ENCODE peak calls at places on chromosomes 2 and 18, in six cellular contexts. X, D, B, C, A and W are unnamed samples.

GRCh38 chr2:241560181-241560882 is 1.8 kb downstream of the BOK start:
- DNase-seq in X (peak; percentile 49), D (no peak), B (no peak), C (no peak), A (no peak), W (no peak)

GRCh38 chr2:20540587-20541304 is 93.9 kb downstream of the RHOB start:
- DNase-seq in X (no peak), D (no peak), B (no peak), C (no peak), A (no peak), W (no peak)

GRCh38 chr2:46297546-46298271 is 502 bp downstream of the EPAS1 start:
- DNase-seq in X (peak; percentile 88), D (no peak), B (peak; percentile 69), C (no peak), A (peak; percentile 35), W (peak; percentile 12)

GRCh38 chr18:44968336-44968735 is 287.6 kb downstream of the SETBP1 start:
- DNase-seq in X (no peak), D (no peak), B (peak; percentile 68), C (no peak), A (no peak), W (no peak)

GRCh38 chr2:20642026-20642971 is 8.6 kb downstream of the HS1BP3 start:
- DNase-seq in X (peak; percentile 91), D (peak; percentile 61), B (peak; percentile 86), C (peak; percentile 23), A (peak; percentile 68), W (peak; percentile 81)

GRCh38 chr2:113337809-113338208 is 59.1 kb upstream of the PAX8 start:
- DNase-seq in X (no peak), D (no peak), B (no peak), C (no peak), A (no peak), W (peak; percentile 70)

GRCh38 chr2:203394519-203395227 is 66.5 kb downstream of the ABI2 start:
- DNase-seq in X (no peak), D (no peak), B (peak; percentile 60), C (no peak), A (no peak), W (no peak)

GRCh38 chr18:35714539-35714938 is 133.0 kb downstream of the GALNT1 start:
- DNase-seq in X (no peak), D (no peak), B (no peak), C (no peak), A (no peak), W (no peak)

GRCh38 chr2:201408931-201409330 is 42.3 kb downstream of the TRAK2 start:
- DNase-seq in X (no peak), D (no peak), B (no peak), C (no peak), A (no peak), W (no peak)

GRCh38 chr2:121650554-121650930 is 1.3 kb upstream of the CLASP1 start:
- DNase-seq in X (no peak), D (peak; percentile 15), B (no peak), C (peak; percentile 19), A (no peak), W (no peak)

GRCh38 chr2:152925540-152926448 is 207.4 kb downstream of the ARL6IP6 start:
- DNase-seq in X (peak; percentile 53), D (peak; percentile 6), B (peak; percentile 84), C (peak; percentile 8), A (peak; percentile 52), W (peak; percentile 66)

GRCh38 chr18:51540562-51540961 is 343.1 kb upstream of the MEX3C start:
- DNase-seq in X (no peak), D (no peak), B (no peak), C (no peak), A (no peak), W (no peak)

GRCh38 chr18:26190506-26190905 is 35.7 kb upstream of the TAF4B start:
- DNase-seq in X (no peak), D (no peak), B (no peak), C (no peak), A (peak; percentile 81), W (no peak)

GRCh38 chr2:225207471-225207870 is 165.2 kb upstream of the DOCK10 start:
- DNase-seq in X (no peak), D (no peak), B (no peak), C (no peak), A (no peak), W (no peak)

GRCh38 chr2:234528410-234529150 is 31.7 kb upstream of the ARL4C start:
- DNase-seq in X (no peak), D (no peak), B (no peak), C (no peak), A (no peak), W (no peak)

GRCh38 chr2:232532406-232532805 is 6.4 kb downstream of the CHRND start:
- DNase-seq in X (peak; percentile 48), D (no peak), B (no peak), C (no peak), A (no peak), W (no peak)

GRCh38 chr2:47221039-47221438 is 65.9 kb upstream of the STPG4 start:
- DNase-seq in X (no peak), D (peak; percentile 42), B (no peak), C (peak; percentile 91), A (no peak), W (no peak)

GRCh38 chr18:63992751-63993150 is 22.9 kb downstream of the SERPINB8 start:
- DNase-seq in X (no peak), D (no peak), B (no peak), C (no peak), A (peak; percentile 85), W (no peak)

GRCh38 chr2:167187910-167188595 is 299.8 kb downstream of the XIRP2 start:
- DNase-seq in X (no peak), D (no peak), B (no peak), C (no peak), A (no peak), W (no peak)

GRCh38 chr2:8061219-8061618 is 620.6 kb upstream of the ID2 start:
- DNase-seq in X (no peak), D (no peak), B (no peak), C (no peak), A (no peak), W (no peak)

GRCh38 chr2:98806266-98806697 is 75.3 kb upstream of the MGAT4A start:
- DNase-seq in X (peak; percentile 88), D (peak; percentile 11), B (peak; percentile 78), C (peak; percentile 4), A (no peak), W (peak; percentile 41)

GRCh38 chr18:63063171-63063570 is 256.4 kb downstream of the BCL2 start:
- DNase-seq in X (no peak), D (no peak), B (no peak), C (peak; percentile 40), A (no peak), W (no peak)

GRCh38 chr2:227849906-227850305 is 21.5 kb upstream of the DAW1 start:
- DNase-seq in X (no peak), D (no peak), B (no peak), C (peak; percentile 71), A (no peak), W (no peak)

GRCh38 chr2:54838585-54839035 is 115.1 kb downstream of the EML6 start:
- DNase-seq in X (peak; percentile 68), D (peak; percentile 77), B (peak; percentile 70), C (peak; percentile 33), A (peak; percentile 69), W (peak; percentile 76)

GRCh38 chr18:66136039-66136438 is 385.2 kb downstream of the CDH7 start:
- DNase-seq in X (no peak), D (no peak), B (no peak), C (peak; percentile 32), A (no peak), W (no peak)

GRCh38 chr2:223465793-223466192 is 136.4 kb downstream of the SCG2 start:
- DNase-seq in X (peak; percentile 82), D (peak; percentile 99), B (peak; percentile 57), C (peak; percentile 98), A (no peak), W (peak; percentile 71)

GRCh38 chr2:77404189-77404588 is 118.0 kb downstream of the LRRTM4 start:
- DNase-seq in X (no peak), D (no peak), B (no peak), C (no peak), A (no peak), W (no peak)

GRCh38 chr2:241095594-241096290 is 6.3 kb downstream of the MTERF4 start:
- DNase-seq in X (no peak), D (no peak), B (peak; percentile 13), C (no peak), A (peak; percentile 34), W (no peak)

GRCh38 chr2:234403074-234403473 is 93.8 kb downstream of the ARL4C start:
- DNase-seq in X (no peak), D (no peak), B (no peak), C (peak; percentile 62), A (no peak), W (no peak)

GRCh38 chr18:57854726-57855125 is 51.6 kb upstream of the ATP8B1 start:
- DNase-seq in X (no peak), D (no peak), B (no peak), C (peak; percentile 63), A (no peak), W (no peak)

GRCh38 chr18:5196253-5197031 is 615 bp downstream of the AKAIN1 start:
- DNase-seq in X (no peak), D (no peak), B (no peak), C (no peak), A (no peak), W (peak; percentile 19)

GRCh38 chr2:57510704-57511103 is 535.9 kb upstream of the VRK2 start:
- DNase-seq in X (no peak), D (no peak), B (no peak), C (no peak), A (no peak), W (no peak)
- H3K27me3 ChIP-seq in X (no peaks in the 10 kb centered on the region), D (no peaks in the 10 kb centered on the region), B (no peaks in the 10 kb centered on the region), C (no peaks in the 10 kb centered on the region), A (no peaks in the 10 kb centered on the region), W (no peaks in the 10 kb centered on the region)

GRCh38 chr2:237702439-237703397 is 75.3 kb downstream of the LRRFIP1 start:
- DNase-seq in X (peak; percentile 85), D (peak; percentile 47), B (no peak), C (peak; percentile 85), A (peak; percentile 25), W (peak; percentile 74)
- H3K4me1 ChIP-seq in X (peaks cover 48% of the 10 kb centered on the region), D (peaks cover 45% of the 10 kb centered on the region), B (peaks cover 23% of the 10 kb centered on the region), C (peaks cover 62% of the 10 kb centered on the region), A (peaks cover 42% of the 10 kb centered on the region), W (peaks cover 92% of the 10 kb centered on the region)

GRCh38 chr2:9951522-9952285 is at the start of gene GRHL1:
- DNase-seq in X (peak; percentile 98), D (peak; percentile 88), B (peak; percentile 95), C (peak; percentile 64), A (peak; percentile 93), W (peak; percentile 94)
- H3K27me3 ChIP-seq in X (no peaks in the 10 kb centered on the region), D (no peaks in the 10 kb centered on the region), B (no peaks in the 10 kb centered on the region), C (peaks cover 15% of the 10 kb centered on the region), A (no peaks in the 10 kb centered on the region), W (no peaks in the 10 kb centered on the region)

DNA sequence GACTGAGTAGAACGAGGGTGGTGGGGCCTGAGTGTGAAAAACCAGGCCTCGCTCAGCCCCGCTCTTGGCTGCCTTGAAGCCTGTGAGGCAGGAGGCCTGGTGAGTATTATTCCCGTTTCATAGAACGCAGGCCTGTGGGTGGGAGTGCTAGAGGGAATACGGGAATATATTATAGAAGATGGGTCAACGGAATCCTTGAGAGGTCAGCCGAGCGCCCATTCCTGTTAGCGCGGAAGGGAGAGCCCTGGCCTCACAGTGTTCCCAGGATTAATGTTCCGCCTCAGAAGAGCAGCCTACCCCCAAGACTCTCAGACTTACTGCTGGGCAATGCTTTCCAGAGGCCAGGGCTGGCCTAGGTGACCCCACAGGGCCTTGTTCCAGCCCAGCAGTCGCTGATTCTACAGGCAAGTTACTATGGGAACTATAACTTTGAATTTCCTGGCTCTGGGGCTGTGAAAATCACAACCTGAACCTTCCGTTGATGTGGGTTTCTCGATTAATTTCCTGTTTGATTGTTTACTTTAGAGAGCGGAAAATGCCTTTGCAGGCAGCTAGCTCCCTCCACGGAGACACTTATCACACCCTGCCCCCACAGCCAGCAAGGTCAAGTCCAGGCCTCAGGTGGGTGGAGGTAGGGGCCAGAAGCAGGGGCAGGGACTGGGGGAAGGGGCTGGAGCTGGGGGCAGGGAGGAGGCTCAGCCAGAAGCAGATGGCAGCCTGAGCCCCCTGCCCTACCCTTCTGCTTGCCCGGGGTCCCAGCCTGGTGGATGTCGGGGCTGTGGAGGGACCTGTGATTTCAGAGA is 108.3 kb downstream of the SMAD7 start:
- DNase-seq in X (peak; percentile 81), D (no peak), B (no peak), C (no peak), A (peak; percentile 51), W (no peak)
- H3K4me1 ChIP-seq in X (peaks cover 21% of the 10 kb centered on the region), D (peaks cover 9% of the 10 kb centered on the region), B (peaks cover 20% of the 10 kb centered on the region), C (peaks cover 45% of the 10 kb centered on the region), A (peaks cover 32% of the 10 kb centered on the region), W (peaks cover 20% of the 10 kb centered on the region)